ENCODE peak calls at places on chromosome 1, in six cellular contexts. Y is fibroblast of mammary gland, L is left ventricle myocardium inferior, H is spleen, K is prostate gland, I is adrenal gland. Z is an unnamed sample.

GRCh38 chr1:150272379-150272840 is at the start of gene C1orf54:
- DNase-seq in I (no peak), K (no peak), H (no peak), L (peak), Y (peak), Z (no peak)

GRCh38 chr1:6614953-6615785 is 1.6 kb downstream of the PHF13 start:
- DNase-seq in K (no peak), I (no peak), Y (no peak), L (no peak), H (peak), Z (no peak)

GRCh38 chr1:212433577-212434462 is 1.1 kb downstream of the NENF start:
- DNase-seq in L (no peak), Y (no peak), I (no peak), H (peak), K (no peak), Z (no peak)

GRCh38 chr1:116020668-116021272 is 44.5 kb downstream of the SLC22A15 start:
- DNase-seq in I (peak), L (peak), H (no peak), K (peak), Y (peak), Z (peak)

GRCh38 chr1:219446288-219446687 is 166.6 kb downstream of the ZC3H11B start:
- DNase-seq in I (no peak), H (no peak), Y (no peak), L (no peak), K (no peak), Z (no peak)

GRCh38 chr1:33045246-33045645 is 8.6 kb upstream of the AK2 start:
- DNase-seq in L (no peak), K (no peak), H (no peak), Y (no peak), I (no peak), Z (no peak)

GRCh38 chr1:160637821-160638539 is 8.9 kb downstream of the SLAMF1 start:
- DNase-seq in H (no peak), Y (no peak), K (no peak), L (no peak), I (no peak), Z (no peak)

GRCh38 chr1:30572192-30572591 is 151.2 kb downstream of the MATN1 start:
- DNase-seq in Y (no peak), L (no peak), H (no peak), I (no peak), K (no peak), Z (peak)

GRCh38 chr1:193525917-193526710 is 339.7 kb upstream of the B3GALT2 start:
- DNase-seq in I (no peak), H (no peak), L (no peak), Y (no peak), K (no peak), Z (no peak)

GRCh38 chr1:193524616-193525015 is 338.2 kb upstream of the B3GALT2 start:
- DNase-seq in H (no peak), K (no peak), Y (no peak), L (no peak), I (no peak), Z (no peak)

GRCh38 chr1:193519922-193520321 is 333.5 kb upstream of the B3GALT2 start:
- DNase-seq in K (no peak), I (no peak), L (no peak), H (no peak), Y (no peak), Z (no peak)

GRCh38 chr1:193520472-193520871 is 334.1 kb upstream of the B3GALT2 start:
- DNase-seq in L (no peak), H (no peak), K (no peak), Y (no peak), I (no peak), Z (no peak)

DNA sequence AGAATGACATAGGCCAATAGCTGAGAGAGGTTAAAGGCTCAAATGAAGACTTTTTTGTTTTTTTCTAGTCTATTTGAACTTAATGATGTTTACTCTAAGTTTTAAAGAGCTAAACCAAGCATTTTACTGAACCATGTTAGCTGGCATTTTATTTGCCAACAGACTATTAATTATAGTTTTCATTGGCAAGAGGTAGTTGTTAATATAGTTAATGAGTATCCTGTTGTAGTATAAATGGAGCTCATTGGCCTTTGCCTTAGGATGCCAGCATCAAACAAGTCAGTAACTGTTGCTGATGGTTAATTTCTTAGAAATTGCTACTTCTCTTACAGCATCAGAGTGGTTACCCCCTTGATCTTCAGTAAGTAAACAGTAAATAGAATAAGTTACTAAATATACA is 339.0 kb upstream of the B3GALT2 start:
- DNase-seq in H (no peak), L (no peak), Y (no peak), K (no peak), I (no peak), Z (no peak)
- H3K4me3 ChIP-seq in H (no peak), L (no peak), Y (no peak), K (no peak), I (no peak), Z (no peak)

GRCh38 chr1:216604771-216605170 is 118.5 kb downstream of the ESRRG start:
- DNase-seq in L (no peak), K (no peak), H (no peak), I (no peak), Y (no peak), Z (no peak)

GRCh38 chr1:216601427-216601751 is 121.8 kb downstream of the ESRRG start:
- DNase-seq in I (no peak), Y (no peak), L (no peak), H (no peak), K (no peak), Z (no peak)

GRCh38 chr1:216599851-216600250 is 123.4 kb downstream of the ESRRG start:
- DNase-seq in K (no peak), H (no peak), Y (no peak), I (no peak), L (no peak), Z (no peak)

GRCh38 chr1:216598448-216598847 is 124.8 kb downstream of the ESRRG start:
- DNase-seq in Y (no peak), I (no peak), H (no peak), K (no peak), L (no peak), Z (no peak)

DNA sequence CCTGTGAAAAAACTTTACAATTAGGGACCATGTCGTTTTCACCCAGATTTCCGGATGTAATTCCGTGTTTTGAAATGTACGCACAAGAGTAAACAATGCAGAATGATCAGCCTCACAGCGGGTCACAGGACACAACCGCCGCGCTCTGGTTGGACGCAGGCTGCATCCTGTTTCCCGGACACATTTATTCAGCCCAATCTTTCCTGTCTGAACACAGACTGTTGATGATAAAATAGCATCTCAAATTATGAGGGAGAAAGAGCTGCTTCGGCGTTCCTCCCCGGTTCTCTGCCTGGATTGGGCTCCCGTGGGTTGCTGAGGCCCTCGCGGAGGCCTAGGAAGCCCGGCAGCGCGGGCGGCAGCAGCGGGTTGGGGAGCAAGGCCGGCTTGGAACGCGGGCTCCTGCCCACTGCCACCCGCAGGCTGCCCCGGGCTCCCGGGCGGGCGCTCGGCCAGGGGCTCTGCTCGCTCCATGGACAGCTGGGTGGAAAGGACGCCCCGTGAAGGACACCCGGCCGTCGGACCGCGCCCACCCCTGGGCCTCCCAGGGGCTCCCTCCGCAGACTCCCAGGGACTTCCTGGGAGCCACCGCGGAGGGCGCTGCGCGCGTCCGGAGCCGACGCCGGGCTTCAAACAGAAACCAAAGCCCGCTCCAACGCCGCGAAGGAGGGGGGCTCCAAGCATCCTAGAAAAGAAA is 122.4 kb downstream of the ESRRG start:
- DNase-seq in H (peak), Y (peak), L (peak), K (peak), I (peak), Z (peak)
- TF ChIP-seq CTCF in H (no peak), Y (peak), L (peak), K (peak), I (peak), Z (peak)

GRCh38 chr1:27015260-27015659 is 2.6 kb upstream of the TENT5B start:
- DNase-seq in H (no peak), L (no peak), K (no peak), Y (no peak), I (no peak), Z (no peak)

GRCh38 chr1:27017206-27017605 is 4.6 kb upstream of the TENT5B start:
- DNase-seq in I (no peak), L (no peak), Y (no peak), H (no peak), K (no peak), Z (no peak)

GRCh38 chr1:27021347-27022031 is 8.8 kb upstream of the TENT5B start:
- DNase-seq in L (no peak), I (no peak), Y (no peak), K (no peak), H (no peak), Z (no peak)

GRCh38 chr1:27016376-27016775 is 3.7 kb upstream of the TENT5B start:
- DNase-seq in I (no peak), L (no peak), H (no peak), Y (no peak), K (no peak), Z (no peak)

GRCh38 chr1:27018316-27018715 is 5.7 kb upstream of the TENT5B start:
- DNase-seq in Y (no peak), H (no peak), K (no peak), I (no peak), L (no peak), Z (peak)
- H3K4me3 ChIP-seq in Y (no peak), H (no peak), K (no peak), I (no peak), L (no peak), Z (no peak)

DNA sequence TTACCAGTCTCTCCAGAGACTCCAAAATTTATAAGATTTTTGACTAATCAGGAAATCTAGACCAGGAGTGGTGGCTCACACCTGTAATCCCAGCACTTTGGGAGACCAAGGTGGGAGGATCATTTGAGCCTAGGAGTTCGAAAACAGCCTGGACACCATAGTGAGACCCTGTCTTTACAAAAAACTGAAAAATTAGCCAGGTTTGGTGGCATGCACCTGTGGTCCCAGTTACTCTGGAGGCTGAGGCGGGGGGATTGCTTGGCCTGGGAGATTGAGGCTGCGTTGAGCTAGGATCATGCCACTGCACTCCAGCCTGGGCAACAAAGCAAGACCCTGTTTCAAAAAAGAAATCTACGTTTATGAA is 10.0 kb downstream of the ATP8B2 start:
- DNase-seq in I (no peak), Y (no peak), H (no peak), K (no peak), L (no peak), Z (no peak)
- TF ChIP-seq CTCF in I (no peak), Y (no peak), H (no peak), K (no peak), L (peak), Z (no peak)

GRCh38 chr1:202007703-202008489 is 2.5 kb upstream of the ELF3 start:
- DNase-seq in Y (no peak), L (no peak), H (peak), K (peak), I (no peak), Z (peak)
- H3K4me3 ChIP-seq in Y (no peak), L (no peak), H (no peak), K (no peak), I (no peak), Z (no peak)

GRCh38 chr1:66937529-66938234 is 12.9 kb downstream of the MIER1 start:
- DNase-seq in L (no peak), K (no peak), I (no peak), H (no peak), Y (no peak), Z (no peak)

GRCh38 chr1:66932291-66932690 is 7.5 kb downstream of the MIER1 start:
- DNase-seq in Y (no peak), L (no peak), I (no peak), H (no peak), K (no peak), Z (no peak)

GRCh38 chr1:66930823-66931174 is 6.0 kb downstream of the MIER1 start:
- DNase-seq in K (no peak), H (no peak), I (no peak), L (no peak), Y (no peak), Z (no peak)

GRCh38 chr1:66931548-66932124 is 6.8 kb downstream of the MIER1 start:
- DNase-seq in I (no peak), Y (no peak), H (no peak), K (no peak), L (no peak), Z (no peak)

GRCh38 chr1:66933887-66934700 is 9.3 kb downstream of the MIER1 start:
- DNase-seq in H (no peak), K (no peak), I (no peak), L (no peak), Y (no peak), Z (peak)
- TF ChIP-seq CTCF in H (no peak), K (no peak), I (no peak), L (no peak), Y (no peak), Z (no peak)